ENCODE peak calls at places on chromosomes 13 and 19, in ten cellular contexts. One of them, this sample, is unnamed.

GRCh38 chr19:48674921-48675824 is 2.4 kb upstream of the NTN5 start:
- DNase-seq in GF-D8: peak
- DNase-seq in activated CD4-positive, alpha-beta T cell treated with anti-CD3 and anti-CD28 coated beads, Interleukin-2, amount 50 U/mL, for 1 hour: peak
- DNase-seq in activated T-helper 1 cell treated with anti-CD3 and anti-CD28 coated beads, Interleukin-2, amount 50 U/mL, for 16 hours: peak
- DNase-seq in T-helper 17 cell: peak
- DNase-seq in aorta: peak
- DNase-seq in AG20443: peak
- DNase-seq in C1 segment of cervical spinal cord: peak
- DNase-seq in EH: peak
- DNase-seq in RKO: peak
- DNase-seq in this sample: peak

GRCh38 chr19:53873451-53874383 is 6.0 kb downstream of the MYADM start:
- DNase-seq in aorta: peak
- DNase-seq in T-helper 17 cell: no peak
- DNase-seq in AG20443: peak
- DNase-seq in C1 segment of cervical spinal cord: no peak
- DNase-seq in activated T-helper 1 cell treated with anti-CD3 and anti-CD28 coated beads, Interleukin-2, amount 50 U/mL, for 16 hours: no peak
- DNase-seq in activated CD4-positive, alpha-beta T cell treated with anti-CD3 and anti-CD28 coated beads, Interleukin-2, amount 50 U/mL, for 1 hour: peak
- DNase-seq in RKO: no peak
- DNase-seq in EH: no peak
- DNase-seq in GF-D8: no peak
- DNase-seq in this sample: no peak

GRCh38 chr19:35264281-35265125 is 4.3 kb upstream of the USF2 start:
- DNase-seq in activated T-helper 1 cell treated with anti-CD3 and anti-CD28 coated beads, Interleukin-2, amount 50 U/mL, for 16 hours: no peak
- DNase-seq in RKO: no peak
- DNase-seq in activated CD4-positive, alpha-beta T cell treated with anti-CD3 and anti-CD28 coated beads, Interleukin-2, amount 50 U/mL, for 1 hour: no peak
- DNase-seq in C1 segment of cervical spinal cord: no peak
- DNase-seq in T-helper 17 cell: no peak
- DNase-seq in aorta: peak
- DNase-seq in AG20443: peak
- DNase-seq in EH: no peak
- DNase-seq in GF-D8: peak
- DNase-seq in this sample: no peak

GRCh38 chr13:32023698-32024097 is 7.9 kb upstream of the FRY start:
- DNase-seq in EH: no peak
- DNase-seq in T-helper 17 cell: no peak
- DNase-seq in activated CD4-positive, alpha-beta T cell treated with anti-CD3 and anti-CD28 coated beads, Interleukin-2, amount 50 U/mL, for 1 hour: no peak
- DNase-seq in C1 segment of cervical spinal cord: no peak
- DNase-seq in aorta: no peak
- DNase-seq in AG20443: no peak
- DNase-seq in GF-D8: no peak
- DNase-seq in activated T-helper 1 cell treated with anti-CD3 and anti-CD28 coated beads, Interleukin-2, amount 50 U/mL, for 16 hours: no peak
- DNase-seq in RKO: no peak
- DNase-seq in this sample: no peak

GRCh38 chr13:111201304-111201940 is 86.3 kb downstream of the ARHGEF7 start:
- DNase-seq in RKO: no peak
- DNase-seq in T-helper 17 cell: no peak
- DNase-seq in C1 segment of cervical spinal cord: no peak
- DNase-seq in activated T-helper 1 cell treated with anti-CD3 and anti-CD28 coated beads, Interleukin-2, amount 50 U/mL, for 16 hours: no peak
- DNase-seq in activated CD4-positive, alpha-beta T cell treated with anti-CD3 and anti-CD28 coated beads, Interleukin-2, amount 50 U/mL, for 1 hour: no peak
- DNase-seq in AG20443: no peak
- DNase-seq in aorta: no peak
- DNase-seq in EH: no peak
- DNase-seq in GF-D8: no peak
- DNase-seq in this sample: no peak

GRCh38 chr13:110044521-110045200 is 258.3 kb upstream of the IRS2 start:
- DNase-seq in GF-D8: no peak
- DNase-seq in activated CD4-positive, alpha-beta T cell treated with anti-CD3 and anti-CD28 coated beads, Interleukin-2, amount 50 U/mL, for 1 hour: no peak
- DNase-seq in C1 segment of cervical spinal cord: no peak
- DNase-seq in AG20443: peak
- DNase-seq in aorta: no peak
- DNase-seq in EH: peak
- DNase-seq in RKO: no peak
- DNase-seq in T-helper 17 cell: no peak
- DNase-seq in activated T-helper 1 cell treated with anti-CD3 and anti-CD28 coated beads, Interleukin-2, amount 50 U/mL, for 16 hours: no peak
- DNase-seq in this sample: no peak

GRCh38 chr13:80296638-80297037 is 44.3 kb downstream of the SPRY2 start:
- DNase-seq in activated CD4-positive, alpha-beta T cell treated with anti-CD3 and anti-CD28 coated beads, Interleukin-2, amount 50 U/mL, for 1 hour: no peak
- DNase-seq in AG20443: no peak
- DNase-seq in C1 segment of cervical spinal cord: no peak
- DNase-seq in T-helper 17 cell: no peak
- DNase-seq in EH: no peak
- DNase-seq in RKO: no peak
- DNase-seq in aorta: no peak
- DNase-seq in GF-D8: no peak
- DNase-seq in activated T-helper 1 cell treated with anti-CD3 and anti-CD28 coated beads, Interleukin-2, amount 50 U/mL, for 16 hours: no peak
- DNase-seq in this sample: no peak

GRCh38 chr13:100131863-100132574 is 43.1 kb downstream of the PCCA start:
- DNase-seq in activated T-helper 1 cell treated with anti-CD3 and anti-CD28 coated beads, Interleukin-2, amount 50 U/mL, for 16 hours: no peak
- DNase-seq in AG20443: peak
- DNase-seq in activated CD4-positive, alpha-beta T cell treated with anti-CD3 and anti-CD28 coated beads, Interleukin-2, amount 50 U/mL, for 1 hour: no peak
- DNase-seq in RKO: peak
- DNase-seq in GF-D8: no peak
- DNase-seq in C1 segment of cervical spinal cord: no peak
- DNase-seq in T-helper 17 cell: no peak
- DNase-seq in EH: peak
- DNase-seq in aorta: no peak
- DNase-seq in this sample: no peak

GRCh38 chr19:18637644-18638630 is 1.1 kb downstream of the KLHL26 start:
- DNase-seq in RKO: peak
- DNase-seq in AG20443: no peak
- DNase-seq in aorta: no peak
- DNase-seq in EH: no peak
- DNase-seq in activated T-helper 1 cell treated with anti-CD3 and anti-CD28 coated beads, Interleukin-2, amount 50 U/mL, for 16 hours: no peak
- DNase-seq in GF-D8: no peak
- DNase-seq in activated CD4-positive, alpha-beta T cell treated with anti-CD3 and anti-CD28 coated beads, Interleukin-2, amount 50 U/mL, for 1 hour: no peak
- DNase-seq in T-helper 17 cell: no peak
- DNase-seq in C1 segment of cervical spinal cord: no peak
- DNase-seq in this sample: no peak

GRCh38 chr13:25784119-25784518 is 267.7 kb downstream of the SHISA2 start:
- DNase-seq in GF-D8: no peak
- DNase-seq in activated T-helper 1 cell treated with anti-CD3 and anti-CD28 coated beads, Interleukin-2, amount 50 U/mL, for 16 hours: no peak
- DNase-seq in aorta: no peak
- DNase-seq in AG20443: no peak
- DNase-seq in EH: no peak
- DNase-seq in RKO: no peak
- DNase-seq in activated CD4-positive, alpha-beta T cell treated with anti-CD3 and anti-CD28 coated beads, Interleukin-2, amount 50 U/mL, for 1 hour: no peak
- DNase-seq in T-helper 17 cell: no peak
- DNase-seq in C1 segment of cervical spinal cord: no peak
- DNase-seq in this sample: no peak

GRCh38 chr19:51771369-51771768 is 10.4 kb downstream of the FPR2 start:
- DNase-seq in T-helper 17 cell: no peak
- DNase-seq in activated CD4-positive, alpha-beta T cell treated with anti-CD3 and anti-CD28 coated beads, Interleukin-2, amount 50 U/mL, for 1 hour: no peak
- DNase-seq in C1 segment of cervical spinal cord: peak
- DNase-seq in AG20443: no peak
- DNase-seq in EH: no peak
- DNase-seq in RKO: no peak
- DNase-seq in activated T-helper 1 cell treated with anti-CD3 and anti-CD28 coated beads, Interleukin-2, amount 50 U/mL, for 16 hours: no peak
- DNase-seq in GF-D8: peak
- DNase-seq in aorta: no peak
- DNase-seq in this sample: no peak

GRCh38 chr13:107133950-107134349 is 566.0 kb upstream of the ARGLU1 start:
- DNase-seq in AG20443: no peak
- DNase-seq in C1 segment of cervical spinal cord: no peak
- DNase-seq in GF-D8: no peak
- DNase-seq in aorta: no peak
- DNase-seq in RKO: no peak
- DNase-seq in EH: no peak
- DNase-seq in activated CD4-positive, alpha-beta T cell treated with anti-CD3 and anti-CD28 coated beads, Interleukin-2, amount 50 U/mL, for 1 hour: no peak
- DNase-seq in T-helper 17 cell: no peak
- DNase-seq in activated T-helper 1 cell treated with anti-CD3 and anti-CD28 coated beads, Interleukin-2, amount 50 U/mL, for 16 hours: no peak
- DNase-seq in this sample: no peak

GRCh38 chr19:48195106-48195830 is 24.8 kb downstream of the ZSWIM9 start:
- DNase-seq in activated CD4-positive, alpha-beta T cell treated with anti-CD3 and anti-CD28 coated beads, Interleukin-2, amount 50 U/mL, for 1 hour: no peak
- DNase-seq in GF-D8: no peak
- DNase-seq in activated T-helper 1 cell treated with anti-CD3 and anti-CD28 coated beads, Interleukin-2, amount 50 U/mL, for 16 hours: no peak
- DNase-seq in C1 segment of cervical spinal cord: no peak
- DNase-seq in aorta: peak
- DNase-seq in EH: no peak
- DNase-seq in RKO: no peak
- DNase-seq in T-helper 17 cell: no peak
- DNase-seq in AG20443: no peak
- DNase-seq in this sample: no peak

GRCh38 chr19:5445071-5445470 is 10.1 kb upstream of the ZNRF4 start:
- DNase-seq in GF-D8: no peak
- DNase-seq in C1 segment of cervical spinal cord: no peak
- DNase-seq in aorta: no peak
- DNase-seq in T-helper 17 cell: no peak
- DNase-seq in AG20443: no peak
- DNase-seq in EH: no peak
- DNase-seq in activated T-helper 1 cell treated with anti-CD3 and anti-CD28 coated beads, Interleukin-2, amount 50 U/mL, for 16 hours: no peak
- DNase-seq in RKO: no peak
- DNase-seq in activated CD4-positive, alpha-beta T cell treated with anti-CD3 and anti-CD28 coated beads, Interleukin-2, amount 50 U/mL, for 1 hour: no peak
- DNase-seq in this sample: no peak

GRCh38 chr13:78241278-78241919 is 322.8 kb upstream of the EDNRB start:
- DNase-seq in RKO: peak
- DNase-seq in activated T-helper 1 cell treated with anti-CD3 and anti-CD28 coated beads, Interleukin-2, amount 50 U/mL, for 16 hours: no peak
- DNase-seq in GF-D8: no peak
- DNase-seq in C1 segment of cervical spinal cord: no peak
- DNase-seq in aorta: no peak
- DNase-seq in AG20443: peak
- DNase-seq in activated CD4-positive, alpha-beta T cell treated with anti-CD3 and anti-CD28 coated beads, Interleukin-2, amount 50 U/mL, for 1 hour: no peak
- DNase-seq in T-helper 17 cell: no peak
- DNase-seq in EH: peak
- DNase-seq in this sample: no peak

GRCh38 chr13:58994778-58995177 is 1169.0 kb downstream of the DIAPH3 start:
- DNase-seq in aorta: no peak
- DNase-seq in AG20443: no peak
- DNase-seq in activated T-helper 1 cell treated with anti-CD3 and anti-CD28 coated beads, Interleukin-2, amount 50 U/mL, for 16 hours: no peak
- DNase-seq in T-helper 17 cell: no peak
- DNase-seq in EH: no peak
- DNase-seq in C1 segment of cervical spinal cord: no peak
- DNase-seq in RKO: peak
- DNase-seq in activated CD4-positive, alpha-beta T cell treated with anti-CD3 and anti-CD28 coated beads, Interleukin-2, amount 50 U/mL, for 1 hour: no peak
- DNase-seq in GF-D8: no peak
- DNase-seq in this sample: no peak

GRCh38 chr13:42424182-42424581 is 149.8 kb upstream of the TNFSF11 start:
- DNase-seq in RKO: no peak
- DNase-seq in C1 segment of cervical spinal cord: no peak
- DNase-seq in activated CD4-positive, alpha-beta T cell treated with anti-CD3 and anti-CD28 coated beads, Interleukin-2, amount 50 U/mL, for 1 hour: no peak
- DNase-seq in T-helper 17 cell: no peak
- DNase-seq in AG20443: no peak
- DNase-seq in activated T-helper 1 cell treated with anti-CD3 and anti-CD28 coated beads, Interleukin-2, amount 50 U/mL, for 16 hours: no peak
- DNase-seq in EH: no peak
- DNase-seq in GF-D8: no peak
- DNase-seq in aorta: no peak
- DNase-seq in this sample: no peak

GRCh38 chr19:56554272-56554869 is 12.9 kb upstream of the ZNF470 start:
- DNase-seq in T-helper 17 cell: no peak
- DNase-seq in EH: no peak
- DNase-seq in AG20443: no peak
- DNase-seq in activated CD4-positive, alpha-beta T cell treated with anti-CD3 and anti-CD28 coated beads, Interleukin-2, amount 50 U/mL, for 1 hour: no peak
- DNase-seq in activated T-helper 1 cell treated with anti-CD3 and anti-CD28 coated beads, Interleukin-2, amount 50 U/mL, for 16 hours: no peak
- DNase-seq in RKO: no peak
- DNase-seq in C1 segment of cervical spinal cord: no peak
- DNase-seq in GF-D8: no peak
- DNase-seq in aorta: no peak
- DNase-seq in this sample: no peak

GRCh38 chr19:50791594-50792245 is 1.5 kb downstream of the ACP4 start:
- DNase-seq in EH: no peak
- DNase-seq in RKO: no peak
- DNase-seq in T-helper 17 cell: no peak
- DNase-seq in AG20443: no peak
- DNase-seq in GF-D8: no peak
- DNase-seq in activated CD4-positive, alpha-beta T cell treated with anti-CD3 and anti-CD28 coated beads, Interleukin-2, amount 50 U/mL, for 1 hour: no peak
- DNase-seq in activated T-helper 1 cell treated with anti-CD3 and anti-CD28 coated beads, Interleukin-2, amount 50 U/mL, for 16 hours: no peak
- DNase-seq in C1 segment of cervical spinal cord: no peak
- DNase-seq in aorta: no peak
- DNase-seq in this sample: no peak

GRCh38 chr13:112510002-112510780 is 77.8 kb downstream of the TUBGCP3 start:
- DNase-seq in EH: peak
- DNase-seq in T-helper 17 cell: no peak
- DNase-seq in activated CD4-positive, alpha-beta T cell treated with anti-CD3 and anti-CD28 coated beads, Interleukin-2, amount 50 U/mL, for 1 hour: no peak
- DNase-seq in activated T-helper 1 cell treated with anti-CD3 and anti-CD28 coated beads, Interleukin-2, amount 50 U/mL, for 16 hours: no peak
- DNase-seq in aorta: no peak
- DNase-seq in GF-D8: peak
- DNase-seq in C1 segment of cervical spinal cord: no peak
- DNase-seq in RKO: peak
- DNase-seq in AG20443: peak
- DNase-seq in this sample: no peak

GRCh38 chr19:12872941-12873890 is 8.0 kb downstream of the DNASE2 start:
- DNase-seq in EH: peak
- DNase-seq in AG20443: peak
- DNase-seq in GF-D8: no peak
- DNase-seq in RKO: peak
- DNase-seq in activated T-helper 1 cell treated with anti-CD3 and anti-CD28 coated beads, Interleukin-2, amount 50 U/mL, for 16 hours: no peak
- DNase-seq in aorta: no peak
- DNase-seq in T-helper 17 cell: peak
- DNase-seq in C1 segment of cervical spinal cord: no peak
- DNase-seq in activated CD4-positive, alpha-beta T cell treated with anti-CD3 and anti-CD28 coated beads, Interleukin-2, amount 50 U/mL, for 1 hour: peak
- DNase-seq in this sample: peak

GRCh38 chr19:45613926-45614725 is 12.1 kb upstream of the GPR4 start:
- DNase-seq in GF-D8: peak
- DNase-seq in C1 segment of cervical spinal cord: no peak
- DNase-seq in activated CD4-positive, alpha-beta T cell treated with anti-CD3 and anti-CD28 coated beads, Interleukin-2, amount 50 U/mL, for 1 hour: no peak
- DNase-seq in RKO: peak
- DNase-seq in T-helper 17 cell: no peak
- DNase-seq in aorta: no peak
- DNase-seq in activated T-helper 1 cell treated with anti-CD3 and anti-CD28 coated beads, Interleukin-2, amount 50 U/mL, for 16 hours: no peak
- DNase-seq in AG20443: peak
- DNase-seq in EH: peak
- DNase-seq in this sample: no peak

GRCh38 chr19:7394728-7395359 is 46.1 kb downstream of the ARHGEF18 start:
- DNase-seq in EH: peak
- DNase-seq in GF-D8: peak
- DNase-seq in AG20443: peak
- DNase-seq in activated CD4-positive, alpha-beta T cell treated with anti-CD3 and anti-CD28 coated beads, Interleukin-2, amount 50 U/mL, for 1 hour: peak
- DNase-seq in C1 segment of cervical spinal cord: peak
- DNase-seq in aorta: peak
- DNase-seq in activated T-helper 1 cell treated with anti-CD3 and anti-CD28 coated beads, Interleukin-2, amount 50 U/mL, for 16 hours: peak
- DNase-seq in T-helper 17 cell: peak
- DNase-seq in RKO: peak
- DNase-seq in this sample: peak

GRCh38 chr19:4130635-4131438 is 6.9 kb upstream of the MAP2K2 start:
- DNase-seq in T-helper 17 cell: no peak
- DNase-seq in EH: peak
- DNase-seq in C1 segment of cervical spinal cord: no peak
- DNase-seq in aorta: no peak
- DNase-seq in GF-D8: no peak
- DNase-seq in activated T-helper 1 cell treated with anti-CD3 and anti-CD28 coated beads, Interleukin-2, amount 50 U/mL, for 16 hours: no peak
- DNase-seq in RKO: peak
- DNase-seq in activated CD4-positive, alpha-beta T cell treated with anti-CD3 and anti-CD28 coated beads, Interleukin-2, amount 50 U/mL, for 1 hour: no peak
- DNase-seq in AG20443: peak
- DNase-seq in this sample: no peak

GRCh38 chr19:3161453-3161852 is 17.1 kb upstream of the S1PR4 start:
- DNase-seq in C1 segment of cervical spinal cord: no peak
- DNase-seq in GF-D8: no peak
- DNase-seq in AG20443: peak
- DNase-seq in activated CD4-positive, alpha-beta T cell treated with anti-CD3 and anti-CD28 coated beads, Interleukin-2, amount 50 U/mL, for 1 hour: no peak
- DNase-seq in activated T-helper 1 cell treated with anti-CD3 and anti-CD28 coated beads, Interleukin-2, amount 50 U/mL, for 16 hours: no peak
- DNase-seq in EH: peak
- DNase-seq in aorta: peak
- DNase-seq in T-helper 17 cell: no peak
- DNase-seq in RKO: no peak
- DNase-seq in this sample: no peak

GRCh38 chr19:55598719-55599467 is 424 bp downstream of the FIZ1 start:
- DNase-seq in C1 segment of cervical spinal cord: peak
- DNase-seq in activated CD4-positive, alpha-beta T cell treated with anti-CD3 and anti-CD28 coated beads, Interleukin-2, amount 50 U/mL, for 1 hour: peak
- DNase-seq in aorta: peak
- DNase-seq in AG20443: peak
- DNase-seq in T-helper 17 cell: peak
- DNase-seq in GF-D8: peak
- DNase-seq in activated T-helper 1 cell treated with anti-CD3 and anti-CD28 coated beads, Interleukin-2, amount 50 U/mL, for 16 hours: peak
- DNase-seq in RKO: peak
- DNase-seq in EH: peak
- DNase-seq in this sample: peak

GRCh38 chr19:12672744-12673143 is 6.1 kb downstream of the WDR83 start:
- DNase-seq in T-helper 17 cell: no peak
- DNase-seq in activated CD4-positive, alpha-beta T cell treated with anti-CD3 and anti-CD28 coated beads, Interleukin-2, amount 50 U/mL, for 1 hour: no peak
- DNase-seq in activated T-helper 1 cell treated with anti-CD3 and anti-CD28 coated beads, Interleukin-2, amount 50 U/mL, for 16 hours: no peak
- DNase-seq in aorta: no peak
- DNase-seq in C1 segment of cervical spinal cord: no peak
- DNase-seq in RKO: no peak
- DNase-seq in EH: no peak
- DNase-seq in AG20443: no peak
- DNase-seq in GF-D8: no peak
- DNase-seq in this sample: no peak

GRCh38 chr13:111387026-111387871 is 66.8 kb downstream of the TEX29 start:
- DNase-seq in AG20443: no peak
- DNase-seq in EH: no peak
- DNase-seq in T-helper 17 cell: no peak
- DNase-seq in activated T-helper 1 cell treated with anti-CD3 and anti-CD28 coated beads, Interleukin-2, amount 50 U/mL, for 16 hours: no peak
- DNase-seq in aorta: peak
- DNase-seq in GF-D8: no peak
- DNase-seq in C1 segment of cervical spinal cord: no peak
- DNase-seq in activated CD4-positive, alpha-beta T cell treated with anti-CD3 and anti-CD28 coated beads, Interleukin-2, amount 50 U/mL, for 1 hour: no peak
- DNase-seq in RKO: no peak
- DNase-seq in this sample: no peak